ENCODE peak calls at places on chromosome 6, in eight cellular contexts. Q, J, W, A, E, P, M and I are unnamed samples. For H3K4me1, the result is how much of the 10 kb centered on the place peaks cover.

GRCh38 chr6:165439928-165440554 is 130.6 kb upstream of the C6orf118 start:
- DNase-seq in Q (peak), J (no peak), W (peak), A (no peak), E (peak), P (no peak), M (peak), I (no peak)

GRCh38 chr6:145756170-145756662 is 20.9 kb upstream of the EPM2A start:
- DNase-seq in Q (no peak), J (peak), W (no peak), A (no peak), E (no peak), P (no peak), M (peak), I (no peak)

GRCh38 chr6:25617997-25618396 is 34.0 kb upstream of the SCGN start:
- DNase-seq in Q (no peak), J (no peak), W (no peak), A (no peak), E (no peak), P (no peak), M (no peak), I (no peak)

GRCh38 chr6:52491203-52492069 is 71.3 kb downstream of the EFHC1 start:
- DNase-seq in Q (no peak), J (no peak), W (no peak), A (no peak), E (no peak), P (no peak), M (no peak), I (no peak)

GRCh38 chr6:72811971-72812421 is 190.1 kb downstream of the KCNQ5 start:
- DNase-seq in Q (no peak), J (no peak), W (no peak), A (no peak), E (no peak), P (no peak), M (no peak), I (no peak)

GRCh38 chr6:38804368-38804767 is 89.3 kb downstream of the DNAH8 start:
- DNase-seq in Q (no peak), J (no peak), W (no peak), A (no peak), E (no peak), P (no peak), M (no peak), I (no peak)

GRCh38 chr6:56595490-56596122 is 47.1 kb downstream of the DST start:
- DNase-seq in Q (peak), J (no peak), W (peak), A (no peak), E (peak), P (peak), M (peak), I (peak)

GRCh38 chr6:18308070-18308735 is 43.9 kb upstream of the DEK start:
- DNase-seq in Q (no peak), J (no peak), W (no peak), A (no peak), E (peak), P (no peak), M (no peak), I (no peak)

GRCh38 chr6:150417899-150418824 is 49.4 kb downstream of the IYD start:
- DNase-seq in Q (peak), J (no peak), W (peak), A (no peak), E (peak), P (peak), M (peak), I (peak)

GRCh38 chr6:116572162-116572561 is 858 bp downstream of the RWDD1 start:
- DNase-seq in Q (no peak), J (peak), W (no peak), A (no peak), E (peak), P (peak), M (no peak), I (peak)

GRCh38 chr6:167668019-167668753 is 158.5 kb upstream of the AFDN start:
- DNase-seq in Q (no peak), J (peak), W (no peak), A (no peak), E (no peak), P (no peak), M (no peak), I (no peak)

GRCh38 chr6:124480021-124480430 is 482.2 kb upstream of the RNF217 start:
- DNase-seq in Q (no peak), J (no peak), W (no peak), A (no peak), E (no peak), P (no peak), M (peak), I (no peak)

GRCh38 chr6:138517635-138518034 is 18.3 kb upstream of the NHSL1 start:
- DNase-seq in Q (peak), J (no peak), W (peak), A (peak), E (no peak), P (peak), M (peak), I (peak)

GRCh38 chr6:37005061-37005810 is at the start of gene FGD2:
- DNase-seq in Q (no peak), J (no peak), W (no peak), A (no peak), E (no peak), P (peak), M (no peak), I (no peak)

GRCh38 chr6:72552938-72553337 is 68.9 kb upstream of the KCNQ5 start:
- DNase-seq in Q (no peak), J (no peak), W (peak), A (no peak), E (no peak), P (peak), M (peak), I (no peak)

GRCh38 chr6:66127061-66127460 is 420.0 kb upstream of the EYS start:
- DNase-seq in Q (no peak), J (no peak), W (no peak), A (no peak), E (no peak), P (no peak), M (no peak), I (no peak)

GRCh38 chr6:1708141-1708540 is 98.4 kb downstream of the FOXC1 start:
- DNase-seq in Q (no peak), J (no peak), W (no peak), A (no peak), E (no peak), P (no peak), M (no peak), I (no peak)

GRCh38 chr6:24524801-24525200 is 30.0 kb downstream of the ALDH5A1 start:
- DNase-seq in Q (peak), J (no peak), W (peak), A (no peak), E (peak), P (peak), M (peak), I (peak)

GRCh38 chr6:158042245-158042798 is 60.7 kb downstream of the SYNJ2 start:
- DNase-seq in Q (peak), J (peak), W (peak), A (no peak), E (peak), P (peak), M (no peak), I (no peak)

GRCh38 chr6:25014806-25015560 is 79.2 kb upstream of the RIPOR2 start:
- DNase-seq in Q (no peak), J (no peak), W (peak), A (peak), E (no peak), P (no peak), M (no peak), I (peak)

GRCh38 chr6:52341861-52342260 is 20.1 kb upstream of the PAQR8 start:
- DNase-seq in Q (no peak), J (no peak), W (no peak), A (no peak), E (no peak), P (no peak), M (no peak), I (no peak)

GRCh38 chr6:1335367-1336037 is 23.6 kb downstream of the FOXQ1 start:
- DNase-seq in Q (peak), J (no peak), W (peak), A (no peak), E (no peak), P (no peak), M (peak), I (no peak)

GRCh38 chr6:100479180-100480035 is 14.7 kb upstream of the SIM1 start:
- DNase-seq in Q (peak), J (no peak), W (peak), A (no peak), E (peak), P (peak), M (peak), I (no peak)

GRCh38 chr6:166629628-166630027 is 2.6 kb upstream of the RPS6KA2 start:
- DNase-seq in Q (no peak), J (no peak), W (no peak), A (no peak), E (no peak), P (no peak), M (no peak), I (no peak)

DNA sequence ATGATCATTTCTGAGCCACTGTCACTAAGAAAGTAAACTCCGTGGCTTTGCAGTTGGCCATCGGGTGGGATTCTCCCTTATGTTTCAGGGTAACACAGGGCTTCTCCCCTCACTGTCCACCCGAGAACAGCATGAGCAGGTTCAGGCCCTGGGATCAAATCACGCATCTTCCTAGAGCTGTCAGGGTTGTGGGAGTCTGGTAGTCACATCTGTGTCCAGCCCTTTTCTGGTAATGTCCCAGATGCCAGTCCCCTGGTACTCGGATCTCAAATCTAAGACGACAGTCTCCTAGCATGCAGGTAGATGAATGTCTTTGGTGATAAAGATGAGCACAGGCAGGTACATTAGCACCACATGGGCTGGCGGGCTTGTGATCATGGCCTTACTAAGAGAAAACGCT is 4.8 kb downstream of the PXDC1 start:
- DNase-seq in Q (no peak), J (no peak), W (no peak), A (no peak), E (no peak), P (no peak), M (no peak), I (no peak)
- H3K4me1 ChIP-seq in Q (half or more), J (under half), W (under half), A (under half), E (under half), P (under half), M (half or more), I (under half)

GRCh38 chr6:128259036-128259734 is 261.2 kb downstream of the PTPRK start:
- DNase-seq in Q (no peak), J (no peak), W (no peak), A (no peak), E (no peak), P (no peak), M (no peak), I (no peak)
- H3K4me3 ChIP-seq in Q (no peak), J (peak), W (no peak), A (peak), E (no peak), P (no peak), M (no peak), I (peak)

GRCh38 chr6:31465185-31465536 is 32.8 kb upstream of the MICB start:
- DNase-seq in Q (no peak), J (no peak), W (no peak), A (no peak), E (no peak), P (no peak), M (no peak), I (no peak)

GRCh38 chr6:31468316-31468715 is 29.6 kb upstream of the MICB start:
- DNase-seq in Q (no peak), J (no peak), W (no peak), A (no peak), E (no peak), P (no peak), M (no peak), I (no peak)

GRCh38 chr6:31465718-31466117 is 32.2 kb upstream of the MICB start:
- DNase-seq in Q (no peak), J (no peak), W (no peak), A (no peak), E (no peak), P (no peak), M (no peak), I (no peak)

GRCh38 chr6:31466466-31466865 is 31.5 kb upstream of the MICB start:
- DNase-seq in Q (no peak), J (no peak), W (no peak), A (no peak), E (no peak), P (no peak), M (no peak), I (no peak)

DNA sequence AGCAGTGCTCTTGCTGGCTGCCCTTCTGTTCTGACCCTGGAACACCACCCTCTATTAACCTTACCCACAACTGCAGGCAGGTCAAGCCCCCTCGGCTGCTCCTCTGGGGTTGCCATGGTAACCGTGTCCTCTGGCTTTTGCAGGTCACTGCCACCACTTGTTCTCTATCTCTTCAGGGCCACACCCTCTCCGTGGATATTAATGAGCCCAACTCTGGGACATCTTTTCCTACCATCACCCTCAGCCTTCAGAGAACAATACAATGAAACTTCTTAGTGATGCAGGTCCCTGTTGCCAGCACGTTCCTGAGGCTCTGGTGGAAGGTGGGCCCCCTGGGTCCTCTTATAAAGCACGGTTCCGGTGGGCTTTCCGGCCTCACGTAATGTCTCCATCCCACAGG is 30.8 kb upstream of the MICB start:
- DNase-seq in Q (no peak), J (no peak), W (no peak), A (no peak), E (no peak), P (no peak), M (no peak), I (no peak)
- H3K4me1 ChIP-seq in Q (under half), J (under half), W (under half), A (half or more), E (under half), P (under half), M (under half), I (half or more)

DNA sequence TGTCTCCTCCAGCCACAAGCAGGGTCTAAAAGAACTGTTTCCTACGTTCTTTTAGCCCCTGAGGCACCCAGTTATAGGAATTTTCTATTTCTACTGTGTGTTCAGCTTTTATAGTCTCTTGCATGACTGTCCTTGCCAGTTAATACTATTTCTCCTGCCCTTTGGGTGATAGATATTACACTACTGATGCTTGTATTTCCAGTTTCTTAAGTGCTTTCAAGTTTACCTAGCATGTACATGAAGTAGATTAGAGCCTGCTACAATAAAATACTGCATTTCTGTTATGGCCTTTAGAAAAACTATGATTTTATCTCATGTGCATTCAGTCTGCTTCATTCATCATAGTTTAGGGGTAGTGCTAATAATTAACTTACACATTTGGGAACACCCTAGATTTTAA is 89.6 kb downstream of the FOXO3 start:
- DNase-seq in Q (no peak), J (no peak), W (no peak), A (no peak), E (no peak), P (no peak), M (no peak), I (no peak)
- H3K4me3 ChIP-seq in Q (no peak), J (no peak), W (no peak), A (no peak), E (no peak), P (no peak), M (no peak), I (no peak)

GRCh38 chr6:4020822-4021132 is 58.2 kb downstream of the FAM217A start:
- DNase-seq in Q (no peak), J (no peak), W (no peak), A (no peak), E (no peak), P (no peak), M (no peak), I (no peak)
- H3K4me1 ChIP-seq in Q (under half), J (under half), W (under half), A (under half), E (under half), P (under half), M (under half), I (under half)

DNA sequence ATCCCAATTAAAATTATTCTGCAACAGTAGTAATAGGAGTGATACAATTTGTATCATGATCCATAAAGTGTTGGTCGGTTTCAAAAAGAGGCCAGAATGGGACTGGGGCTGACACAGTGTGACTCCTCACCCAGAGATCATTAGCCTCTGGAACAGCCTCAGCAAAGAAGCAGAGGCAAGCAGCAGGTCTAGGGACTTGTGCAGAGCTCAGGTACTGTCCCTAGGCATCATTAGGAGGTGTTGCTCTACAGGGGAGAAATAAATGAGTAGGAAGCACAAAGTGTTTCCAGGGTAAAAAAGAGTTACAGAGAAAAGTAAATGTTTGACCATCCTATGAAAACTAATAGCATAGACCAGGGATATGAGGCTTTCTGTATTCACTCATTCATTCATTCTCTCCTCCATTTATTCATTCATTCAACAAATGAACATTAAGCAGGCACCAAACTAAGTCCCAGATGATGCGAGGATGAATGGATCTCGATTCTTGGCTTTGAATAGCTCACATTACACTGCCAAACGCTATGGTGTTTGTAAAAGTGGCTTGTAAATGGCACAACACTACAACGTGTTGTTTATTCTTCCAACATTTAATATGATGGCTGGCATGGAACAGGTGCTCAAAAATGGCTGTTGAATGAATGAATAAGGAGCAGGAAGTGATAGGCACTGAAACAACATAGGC is 17.4 kb upstream of the SLC16A10 start:
- DNase-seq in Q (no peak), J (no peak), W (no peak), A (no peak), E (no peak), P (no peak), M (no peak), I (no peak)
- H3K4me3 ChIP-seq in Q (no peak), J (no peak), W (no peak), A (no peak), E (no peak), P (no peak), M (no peak), I (no peak)

GRCh38 chr6:89404512-89404911 is 7.6 kb downstream of the RRAGD start:
- DNase-seq in Q (no peak), J (no peak), W (no peak), A (no peak), E (no peak), P (no peak), M (no peak), I (no peak)
- H3K4me1 ChIP-seq in Q (under half), J (under half), W (under half), A (under half), E (under half), P (under half), M (under half), I (under half)

DNA sequence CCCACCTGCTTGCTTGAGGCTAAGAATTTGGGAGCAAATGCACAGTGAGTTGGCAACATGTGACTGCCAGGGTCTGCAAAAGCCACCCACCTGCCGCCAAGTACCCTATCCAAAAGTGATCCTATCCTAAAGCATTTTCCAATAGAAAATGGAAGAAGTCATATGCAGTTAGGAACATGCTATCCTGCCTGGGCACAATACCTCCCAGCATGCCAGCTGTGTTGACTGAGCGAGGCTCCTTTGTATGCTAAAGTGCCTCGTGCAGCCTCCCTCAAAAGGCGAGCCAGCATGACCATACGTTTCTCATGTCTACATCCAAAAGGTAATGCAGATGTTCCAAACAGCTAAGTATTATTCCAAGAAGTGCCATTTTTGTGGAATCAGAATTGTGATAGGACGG is 52.7 kb downstream of the TRAF3IP2 start:
- DNase-seq in Q (no peak), J (no peak), W (no peak), A (no peak), E (no peak), P (no peak), M (no peak), I (no peak)
- H3K4me3 ChIP-seq in Q (no peak), J (no peak), W (no peak), A (no peak), E (no peak), P (no peak), M (no peak), I (no peak)

GRCh38 chr6:108621117-108621516 is 60.4 kb downstream of the FOXO3 start:
- DNase-seq in Q (peak), J (peak), W (no peak), A (no peak), E (no peak), P (no peak), M (peak), I (no peak)

GRCh38 chr6:108623995-108624394 is 63.3 kb downstream of the FOXO3 start:
- DNase-seq in Q (no peak), J (no peak), W (no peak), A (no peak), E (no peak), P (no peak), M (no peak), I (no peak)

GRCh38 chr6:108626777-108627176 is 66.1 kb downstream of the FOXO3 start:
- DNase-seq in Q (no peak), J (no peak), W (no peak), A (no peak), E (no peak), P (no peak), M (no peak), I (no peak)

GRCh38 chr6:108619431-108620197 is 58.9 kb downstream of the FOXO3 start:
- DNase-seq in Q (no peak), J (no peak), W (no peak), A (no peak), E (no peak), P (no peak), M (no peak), I (no peak)

GRCh38 chr6:108622601-108623335 is 62.1 kb downstream of the FOXO3 start:
- DNase-seq in Q (no peak), J (peak), W (peak), A (no peak), E (no peak), P (no peak), M (no peak), I (no peak)
- H3K4me1 ChIP-seq in Q (under half), J (half or more), W (under half), A (under half), E (under half), P (under half), M (under half), I (under half)